ENCODE peak calls at places on chromosomes 7 and 10, in ten cellular contexts. B is breast epithelium, X is caudate nucleus, R is HCT116, C is neural progenitor cell, K is foreskin fibroblast, S is hepatocyte, U is cardiac fibroblast, A is 8988T, M is posterior cingulate gyrus. Q is an unnamed sample.

GRCh38 chr7:9097565-9098060 is 664.2 kb downstream of the NXPH1 start:
- DNase-seq in B (no peak), X (no peak), R (no peak), C (no peak), K (no peak), S (no peak), U (no peak), A (no peak), M (no peak), Q (no peak)

GRCh38 chr10:33335800-33336605 is 1.5 kb upstream of the NRP1 start:
- DNase-seq in B (peak; percentile 43), X (peak; percentile 3), R (no peak), C (peak; percentile 67), K (peak; percentile 81), S (peak; percentile 67), U (peak; percentile 74), A (peak; percentile 45), M (peak; percentile 80), Q (no peak)

GRCh38 chr10:60535427-60535826 is 145.8 kb upstream of the ANK3 start:
- DNase-seq in B (no peak), X (no peak), R (no peak), C (no peak), K (no peak), S (no peak), U (no peak), A (no peak), M (no peak), Q (no peak)

GRCh38 chr7:82234457-82235049 is 209.0 kb downstream of the CACNA2D1 start:
- DNase-seq in B (no peak), X (no peak), R (peak; percentile 31), C (peak; percentile 65), K (peak; percentile 19), S (peak; percentile 57), U (peak; percentile 75), A (no peak), M (no peak), Q (no peak)

GRCh38 chr7:157027568-157028527 is 17.4 kb upstream of the MNX1 start:
- DNase-seq in B (no peak), X (no peak), R (no peak), C (no peak), K (no peak), S (no peak), U (no peak), A (no peak), M (no peak), Q (no peak)

GRCh38 chr7:137443616-137444015 is 100.1 kb upstream of the PTN start:
- DNase-seq in B (no peak), X (no peak), R (no peak), C (no peak), K (peak; percentile 30), S (no peak), U (peak; percentile 57), A (no peak), M (no peak), Q (no peak)

GRCh38 chr7:73988197-73988596 is 39.8 kb upstream of the ELN start:
- DNase-seq in B (no peak), X (peak; percentile 59), R (no peak), C (no peak), K (no peak), S (no peak), U (peak; percentile 57), A (no peak), M (no peak), Q (peak; percentile 34)

GRCh38 chr10:121158988-121159579 is 307.9 kb downstream of the WDR11 start:
- DNase-seq in B (peak; percentile 49), X (no peak), R (peak; percentile 59), C (no peak), K (no peak), S (peak; percentile 35), U (no peak), A (no peak), M (no peak), Q (no peak)

GRCh38 chr7:2729893-2730716 is 42.1 kb downstream of the AMZ1 start:
- DNase-seq in B (no peak), X (no peak), R (no peak), C (no peak), K (no peak), S (no peak), U (no peak), A (no peak), M (peak; percentile 88), Q (peak; percentile 67)

Q was measured in substantia nigra.